ENCODE peak calls at places on chromosome 14, in five cellular contexts. One of them, this sample, is unnamed. For H3K4me1, the result is how much of the 10 kb centered on the place peaks cover.

GRCh38 chr14:49892301-49892635 is 614 bp upstream of the ARF6 start:
- DNase-seq in testis: peak
- DNase-seq in uterus: no peak
- DNase-seq in sigmoid colon: peak
- DNase-seq in heart left ventricle: peak
- DNase-seq in this sample: peak

GRCh38 chr14:55721353-55721752 is 141.3 kb downstream of the KTN1 start:
- DNase-seq in testis: peak
- DNase-seq in uterus: no peak
- DNase-seq in sigmoid colon: no peak
- DNase-seq in heart left ventricle: no peak
- DNase-seq in this sample: no peak

GRCh38 chr14:104579507-104579906 is at the start of gene C14orf180:
- DNase-seq in testis: peak
- DNase-seq in uterus: no peak
- DNase-seq in sigmoid colon: no peak
- DNase-seq in heart left ventricle: peak
- DNase-seq in this sample: no peak

GRCh38 chr14:78316711-78317110 is 146.5 kb downstream of the NRXN3 start:
- DNase-seq in testis: no peak
- DNase-seq in uterus: no peak
- DNase-seq in sigmoid colon: no peak
- DNase-seq in heart left ventricle: no peak
- DNase-seq in this sample: no peak

GRCh38 chr14:100568998-100569733 is 18.1 kb downstream of the BEGAIN start:
- DNase-seq in testis: no peak
- DNase-seq in uterus: no peak
- DNase-seq in sigmoid colon: no peak
- DNase-seq in heart left ventricle: no peak
- DNase-seq in this sample: no peak

GRCh38 chr14:36619131-36619530 is 36.7 kb upstream of the NKX2-8 start:
- DNase-seq in testis: no peak
- DNase-seq in uterus: no peak
- DNase-seq in sigmoid colon: no peak
- DNase-seq in heart left ventricle: no peak
- DNase-seq in this sample: no peak

GRCh38 chr14:76227450-76228050 is 75.8 kb downstream of the GPATCH2L start:
- DNase-seq in testis: no peak
- DNase-seq in uterus: no peak
- DNase-seq in sigmoid colon: no peak
- DNase-seq in heart left ventricle: no peak
- DNase-seq in this sample: no peak

GRCh38 chr14:78835052-78835451 is 664.9 kb downstream of the NRXN3 start:
- DNase-seq in testis: peak
- DNase-seq in uterus: no peak
- DNase-seq in sigmoid colon: no peak
- DNase-seq in heart left ventricle: peak
- DNase-seq in this sample: no peak

GRCh38 chr14:71212683-71213107 is 305.4 kb downstream of the PCNX1 start:
- DNase-seq in testis: no peak
- DNase-seq in uterus: no peak
- DNase-seq in sigmoid colon: no peak
- DNase-seq in heart left ventricle: no peak
- DNase-seq in this sample: no peak

GRCh38 chr14:55136241-55136640 is 7.2 kb downstream of the LGALS3 start:
- DNase-seq in testis: no peak
- DNase-seq in uterus: no peak
- DNase-seq in sigmoid colon: no peak
- DNase-seq in heart left ventricle: no peak
- DNase-seq in this sample: no peak

GRCh38 chr14:22769369-22769768 is 2.9 kb downstream of the OXA1L start:
- DNase-seq in testis: no peak
- DNase-seq in uterus: no peak
- DNase-seq in sigmoid colon: no peak
- DNase-seq in heart left ventricle: no peak
- DNase-seq in this sample: no peak
- H3K4me1 ChIP-seq in testis: under half
- H3K4me1 ChIP-seq in uterus: under half
- H3K4me1 ChIP-seq in sigmoid colon: under half
- H3K4me1 ChIP-seq in heart left ventricle: under half
- H3K4me1 ChIP-seq in this sample: under half

GRCh38 chr14:95210699-95211098 is 53.4 kb upstream of the DICER1 start:
- DNase-seq in testis: no peak
- DNase-seq in uterus: no peak
- DNase-seq in sigmoid colon: peak
- DNase-seq in heart left ventricle: no peak
- DNase-seq in this sample: no peak
- TF ChIP-seq CTCF in testis: no peak
- TF ChIP-seq CTCF in uterus: no peak
- TF ChIP-seq CTCF in sigmoid colon: no peak
- TF ChIP-seq CTCF in heart left ventricle: no peak
- TF ChIP-seq CTCF in this sample: no peak

GRCh38 chr14:61328629-61329262 is 7.4 kb downstream of the PRKCH start:
- DNase-seq in testis: no peak
- DNase-seq in uterus: no peak
- DNase-seq in sigmoid colon: no peak
- DNase-seq in heart left ventricle: no peak
- DNase-seq in this sample: no peak

GRCh38 chr14:61322799-61323290 is 1.5 kb downstream of the PRKCH start:
- DNase-seq in testis: no peak
- DNase-seq in uterus: no peak
- DNase-seq in sigmoid colon: no peak
- DNase-seq in heart left ventricle: no peak
- DNase-seq in this sample: peak

GRCh38 chr14:61326847-61327246 is 5.5 kb downstream of the PRKCH start:
- DNase-seq in testis: peak
- DNase-seq in uterus: peak
- DNase-seq in sigmoid colon: peak
- DNase-seq in heart left ventricle: peak
- DNase-seq in this sample: peak

GRCh38 chr14:61323970-61324369 is 2.6 kb downstream of the PRKCH start:
- DNase-seq in testis: no peak
- DNase-seq in uterus: no peak
- DNase-seq in sigmoid colon: no peak
- DNase-seq in heart left ventricle: no peak
- DNase-seq in this sample: no peak

DNA sequence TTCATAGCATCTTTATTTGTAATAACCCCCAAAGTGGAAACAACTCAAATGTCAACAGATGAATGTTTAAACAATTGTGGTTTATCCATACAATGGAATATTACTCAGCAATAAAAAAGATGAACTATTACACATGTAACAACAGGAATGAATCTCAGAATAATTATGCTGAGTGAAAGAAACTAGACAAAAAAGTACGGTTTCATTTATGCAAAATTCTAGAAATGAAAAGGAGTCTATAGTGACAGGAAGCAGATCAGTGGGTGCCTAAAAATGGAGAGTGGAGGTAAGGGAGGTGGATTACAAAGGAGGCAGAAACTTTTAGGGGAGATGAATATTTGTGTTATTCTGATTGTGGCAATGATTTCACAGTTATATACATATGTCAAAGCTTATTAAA is 4.8 kb downstream of the PRKCH start:
- DNase-seq in testis: no peak
- DNase-seq in uterus: no peak
- DNase-seq in sigmoid colon: no peak
- DNase-seq in heart left ventricle: no peak
- DNase-seq in this sample: no peak
- H3K4me1 ChIP-seq in testis: under half
- H3K4me1 ChIP-seq in uterus: under half
- H3K4me1 ChIP-seq in sigmoid colon: under half
- H3K4me1 ChIP-seq in heart left ventricle: under half
- H3K4me1 ChIP-seq in this sample: under half

GRCh38 chr14:63205850-63206249 is 1.6 kb downstream of the RHOJ start:
- DNase-seq in testis: no peak
- DNase-seq in uterus: no peak
- DNase-seq in sigmoid colon: no peak
- DNase-seq in heart left ventricle: no peak
- DNase-seq in this sample: no peak

GRCh38 chr14:63203618-63204406 is 431 bp upstream of the RHOJ start:
- DNase-seq in testis: peak
- DNase-seq in uterus: peak
- DNase-seq in sigmoid colon: peak
- DNase-seq in heart left ventricle: peak
- DNase-seq in this sample: peak

GRCh38 chr14:63203015-63203414 is 1.2 kb upstream of the RHOJ start:
- DNase-seq in testis: no peak
- DNase-seq in uterus: no peak
- DNase-seq in sigmoid colon: no peak
- DNase-seq in heart left ventricle: no peak
- DNase-seq in this sample: no peak

GRCh38 chr14:63205281-63205575 is 985 bp downstream of the RHOJ start:
- DNase-seq in testis: no peak
- DNase-seq in uterus: no peak
- DNase-seq in sigmoid colon: no peak
- DNase-seq in heart left ventricle: no peak
- DNase-seq in this sample: no peak

GRCh38 chr14:63204407-63205280 is at the start of gene RHOJ:
- DNase-seq in testis: peak
- DNase-seq in uterus: peak
- DNase-seq in sigmoid colon: peak
- DNase-seq in heart left ventricle: peak
- DNase-seq in this sample: no peak
- TF ChIP-seq CTCF in testis: no peak
- TF ChIP-seq CTCF in uterus: no peak
- TF ChIP-seq CTCF in sigmoid colon: no peak
- TF ChIP-seq CTCF in heart left ventricle: no peak
- TF ChIP-seq CTCF in this sample: no peak

GRCh38 chr14:74569387-74569786 is 42.6 kb downstream of the LTBP2 start:
- DNase-seq in testis: no peak
- DNase-seq in uterus: no peak
- DNase-seq in sigmoid colon: no peak
- DNase-seq in heart left ventricle: no peak
- DNase-seq in this sample: no peak
- H3K4me1 ChIP-seq in testis: under half
- H3K4me1 ChIP-seq in uterus: under half
- H3K4me1 ChIP-seq in sigmoid colon: half or more
- H3K4me1 ChIP-seq in heart left ventricle: half or more
- H3K4me1 ChIP-seq in this sample: under half

GRCh38 chr14:68283378-68284123 is 464.0 kb downstream of the RAD51B start:
- DNase-seq in testis: no peak
- DNase-seq in uterus: no peak
- DNase-seq in sigmoid colon: no peak
- DNase-seq in heart left ventricle: peak
- DNase-seq in this sample: no peak
- TF ChIP-seq CTCF in testis: no peak
- TF ChIP-seq CTCF in uterus: no peak
- TF ChIP-seq CTCF in sigmoid colon: no peak
- TF ChIP-seq CTCF in heart left ventricle: no peak
- TF ChIP-seq CTCF in this sample: no peak

DNA sequence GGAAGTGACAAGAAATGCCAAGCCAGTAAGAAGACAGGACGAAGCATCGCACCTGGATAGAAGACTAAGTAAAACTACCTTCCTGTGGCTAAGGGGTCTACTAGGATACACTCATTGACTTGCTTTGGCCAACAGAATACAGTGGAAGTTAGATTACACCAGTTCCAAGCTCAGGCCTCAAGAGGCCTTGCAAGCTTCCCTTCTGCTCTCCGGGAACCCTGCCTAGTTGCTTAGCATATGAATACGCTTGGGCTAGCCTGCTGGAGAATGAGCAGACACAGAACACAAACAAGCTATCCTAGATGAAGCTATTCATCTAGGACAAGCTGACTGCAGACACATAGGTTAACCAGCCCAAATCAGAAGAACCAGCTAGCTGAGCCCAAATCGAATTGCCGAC is 97.0 kb downstream of the DPF3 start:
- DNase-seq in testis: no peak
- DNase-seq in uterus: no peak
- DNase-seq in sigmoid colon: no peak
- DNase-seq in heart left ventricle: no peak
- DNase-seq in this sample: no peak
- H3K4me1 ChIP-seq in testis: under half
- H3K4me1 ChIP-seq in uterus: under half
- H3K4me1 ChIP-seq in sigmoid colon: under half
- H3K4me1 ChIP-seq in heart left ventricle: under half
- H3K4me1 ChIP-seq in this sample: under half

GRCh38 chr14:96060161-96060933 is 21.2 kb downstream of the C14orf132 start:
- DNase-seq in testis: no peak
- DNase-seq in uterus: no peak
- DNase-seq in sigmoid colon: no peak
- DNase-seq in heart left ventricle: no peak
- DNase-seq in this sample: no peak

GRCh38 chr14:96062506-96062905 is 23.3 kb downstream of the C14orf132 start:
- DNase-seq in testis: no peak
- DNase-seq in uterus: no peak
- DNase-seq in sigmoid colon: no peak
- DNase-seq in heart left ventricle: no peak
- DNase-seq in this sample: no peak

GRCh38 chr14:96059519-96060135 is 20.5 kb downstream of the C14orf132 start:
- DNase-seq in testis: no peak
- DNase-seq in uterus: no peak
- DNase-seq in sigmoid colon: no peak
- DNase-seq in heart left ventricle: no peak
- DNase-seq in this sample: no peak

GRCh38 chr14:96064866-96065265 is 25.7 kb downstream of the C14orf132 start:
- DNase-seq in testis: no peak
- DNase-seq in uterus: no peak
- DNase-seq in sigmoid colon: no peak
- DNase-seq in heart left ventricle: no peak
- DNase-seq in this sample: no peak

GRCh38 chr14:96062010-96062409 is 22.8 kb downstream of the C14orf132 start:
- DNase-seq in testis: no peak
- DNase-seq in uterus: no peak
- DNase-seq in sigmoid colon: no peak
- DNase-seq in heart left ventricle: no peak
- DNase-seq in this sample: no peak
- TF ChIP-seq CTCF in testis: no peak
- TF ChIP-seq CTCF in uterus: no peak
- TF ChIP-seq CTCF in sigmoid colon: no peak
- TF ChIP-seq CTCF in heart left ventricle: no peak
- TF ChIP-seq CTCF in this sample: no peak

GRCh38 chr14:60508363-60508706 is 611 bp upstream of the SIX6 start:
- DNase-seq in testis: no peak
- DNase-seq in uterus: no peak
- DNase-seq in sigmoid colon: no peak
- DNase-seq in heart left ventricle: no peak
- DNase-seq in this sample: no peak
- H3K4me1 ChIP-seq in testis: under half
- H3K4me1 ChIP-seq in uterus: under half
- H3K4me1 ChIP-seq in sigmoid colon: under half
- H3K4me1 ChIP-seq in heart left ventricle: under half
- H3K4me1 ChIP-seq in this sample: under half

GRCh38 chr14:38204717-38205115 is 3.0 kb upstream of the SSTR1 start:
- DNase-seq in testis: no peak
- DNase-seq in uterus: no peak
- DNase-seq in sigmoid colon: no peak
- DNase-seq in heart left ventricle: no peak
- DNase-seq in this sample: no peak
- TF ChIP-seq CTCF in testis: no peak
- TF ChIP-seq CTCF in uterus: no peak
- TF ChIP-seq CTCF in sigmoid colon: no peak
- TF ChIP-seq CTCF in heart left ventricle: no peak
- TF ChIP-seq CTCF in this sample: no peak